ENCODE peak calls at places on chromosomes 6 and 20, in seven cellular contexts. N is GM23338, V is endothelial cell of umbilical vein, X is HepG2, I is K562, G is HCT116, Y is GM12878. R is an unnamed sample.

GRCh38 chr6:82362868-82363267 is 749 bp upstream of the TPBG start:
- DNase-seq in N (peak), V (no peak), X (no peak), I (no peak), G (no peak), Y (no peak), R (peak)

GRCh38 chr6:39296745-39297640 is 17.2 kb downstream of the KCNK17 start:
- DNase-seq in N (no peak), V (no peak), X (no peak), I (no peak), G (no peak), Y (no peak), R (no peak)

GRCh38 chr6:106425382-106425781 is 64.9 kb downstream of the CRYBG1 start:
- DNase-seq in N (no peak), V (no peak), X (no peak), I (no peak), G (no peak), Y (no peak), R (no peak)

GRCh38 chr20:40241944-40242343 is 447.1 kb downstream of the MAFB start:
- DNase-seq in N (no peak), V (no peak), X (no peak), I (no peak), G (no peak), Y (no peak), R (peak)

GRCh38 chr6:84411060-84411629 is 183.7 kb upstream of the CEP162 start:
- DNase-seq in N (no peak), V (no peak), X (no peak), I (no peak), G (no peak), Y (no peak), R (no peak)

GRCh38 chr6:145630598-145630997 is 104.7 kb downstream of the EPM2A start:
- DNase-seq in N (no peak), V (no peak), X (no peak), I (no peak), G (no peak), Y (no peak), R (no peak)

GRCh38 chr20:36121981-36122930 is 32.3 kb upstream of the EPB41L1 start:
- DNase-seq in N (peak), V (no peak), X (no peak), I (no peak), G (peak), Y (no peak), R (no peak)

GRCh38 chr6:2684059-2684749 is 66.5 kb downstream of the MYLK4 start:
- DNase-seq in N (no peak), V (peak), X (no peak), I (no peak), G (peak), Y (no peak), R (no peak)

GRCh38 chr20:1524004-1524403 is 32.8 kb upstream of the SIRPB2 start:
- DNase-seq in N (no peak), V (peak), X (no peak), I (no peak), G (no peak), Y (no peak), R (peak)

GRCh38 chr6:66825539-66825938 is 1118.5 kb upstream of the EYS start:
- DNase-seq in N (no peak), V (no peak), X (no peak), I (no peak), G (no peak), Y (no peak), R (no peak)

GRCh38 chr20:57698867-57699275 is 10.9 kb downstream of the PMEPA1 start:
- DNase-seq in N (no peak), V (no peak), X (no peak), I (no peak), G (no peak), Y (no peak), R (no peak)

GRCh38 chr6:48766349-48766748 is 655.4 kb upstream of the PTCHD4 start:
- DNase-seq in N (no peak), V (no peak), X (peak), I (no peak), G (peak), Y (no peak), R (no peak)

GRCh38 chr6:128560966-128561365 is 40.6 kb upstream of the PTPRK start:
- DNase-seq in N (no peak), V (no peak), X (no peak), I (no peak), G (no peak), Y (no peak), R (no peak)

GRCh38 chr6:16514249-16514648 is 247.0 kb downstream of the ATXN1 start:
- DNase-seq in N (peak), V (peak), X (peak), I (peak), G (no peak), Y (no peak), R (peak)

GRCh38 chr20:33480071-33480470 is 9.8 kb upstream of the CBFA2T2 start:
- DNase-seq in N (no peak), V (no peak), X (no peak), I (no peak), G (no peak), Y (no peak), R (no peak)

GRCh38 chr6:75246386-75246785 is 2.8 kb upstream of the COX7A2 start:
- DNase-seq in N (no peak), V (no peak), X (no peak), I (no peak), G (no peak), Y (no peak), R (no peak)

GRCh38 chr20:43937586-43937985 is 22.9 kb downstream of the TOX2 start:
- DNase-seq in N (no peak), V (no peak), X (no peak), I (no peak), G (no peak), Y (no peak), R (no peak)

GRCh38 chr20:2101057-2101934 is at the start of gene STK35:
- DNase-seq in N (peak), V (peak), X (no peak), I (no peak), G (peak), Y (peak), R (no peak)

GRCh38 chr6:136593748-136594490 is 43.7 kb upstream of the MAP7 start:
- DNase-seq in N (peak), V (peak), X (peak), I (no peak), G (peak), Y (peak), R (peak)

GRCh38 chr6:82641677-82642076 is 278.1 kb downstream of the TPBG start:
- DNase-seq in N (no peak), V (no peak), X (no peak), I (no peak), G (no peak), Y (no peak), R (no peak)

GRCh38 chr6:104705095-104705707 is 154.5 kb downstream of the HACE1 start:
- DNase-seq in N (no peak), V (peak), X (no peak), I (no peak), G (no peak), Y (no peak), R (peak)

GRCh38 chr6:160300076-160300695 is 41.6 kb upstream of the SLC22A2 start:
- DNase-seq in N (peak), V (no peak), X (peak), I (no peak), G (no peak), Y (no peak), R (no peak)

GRCh38 chr6:159929819-159930218 is 39.0 kb downstream of the MAS1 start:
- DNase-seq in N (no peak), V (peak), X (no peak), I (no peak), G (no peak), Y (peak), R (no peak)

GRCh38 chr6:43635387-43636311 is at the start of gene MAD2L1BP:
- DNase-seq in N (peak), V (peak), X (peak), I (peak), G (peak), Y (peak), R (no peak)

GRCh38 chr20:5918856-5919633 is 31.3 kb downstream of the TRMT6 start:
- DNase-seq in N (no peak), V (peak), X (peak), I (no peak), G (no peak), Y (no peak), R (no peak)

GRCh38 chr6:29619578-29619977 is 13.4 kb downstream of the GABBR1 start:
- DNase-seq in N (no peak), V (no peak), X (no peak), I (no peak), G (no peak), Y (no peak), R (no peak)

GRCh38 chr6:79453558-79454042 is 83.6 kb downstream of the LCA5 start:
- DNase-seq in N (no peak), V (no peak), X (no peak), I (no peak), G (no peak), Y (no peak), R (no peak)

GRCh38 chr6:105459049-105459448 is 56.2 kb upstream of the PREP start:
- DNase-seq in N (no peak), V (peak), X (no peak), I (no peak), G (no peak), Y (peak), R (no peak)

GRCh38 chr6:56292505-56293181 is 45.3 kb upstream of the COL21A1 start:
- DNase-seq in N (peak), V (peak), X (peak), I (no peak), G (peak), Y (no peak), R (peak)

GRCh38 chr6:12354499-12354898 is 64.3 kb downstream of the EDN1 start:
- DNase-seq in N (peak), V (peak), X (no peak), I (no peak), G (no peak), Y (peak), R (no peak)

GRCh38 chr6:113172531-113172966 is 684.6 kb upstream of the MARCKS start:
- DNase-seq in N (no peak), V (peak), X (no peak), I (no peak), G (no peak), Y (no peak), R (no peak)

GRCh38 chr20:17499041-17499440 is 32.1 kb downstream of the BFSP1 start:
- DNase-seq in N (no peak), V (no peak), X (no peak), I (no peak), G (no peak), Y (no peak), R (no peak)

DNA sequence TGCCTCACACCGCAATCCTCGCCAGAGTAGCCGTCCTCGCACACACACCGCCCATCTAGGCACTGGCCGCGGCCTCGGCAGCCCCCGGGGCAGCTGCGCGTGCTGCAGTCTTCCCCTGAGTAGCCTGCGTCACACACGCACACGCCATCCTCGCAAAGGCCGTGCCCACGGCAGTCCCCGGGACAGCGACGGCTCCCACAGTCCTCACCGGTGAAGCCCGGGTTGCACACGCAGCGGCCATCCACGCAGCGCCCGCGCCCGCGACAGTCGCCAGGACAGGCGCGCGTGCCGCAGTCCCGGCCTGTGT is 13.1 kb downstream of the TNXB start:
- DNase-seq in N (no peak), V (no peak), X (no peak), I (no peak), G (no peak), Y (no peak), R (no peak)
- TF ChIP-seq EZH2 in N (no peak), V (no peak), X (no peak), I (no peak), G (no peak), Y (no peak), R (no peak)

GRCh38 chr20:50332491-50332980 is 141.9 kb downstream of the CEBPB start:
- DNase-seq in N (no peak), V (no peak), X (no peak), I (no peak), G (no peak), Y (no peak), R (no peak)

GRCh38 chr20:50329981-50330503 is 139.4 kb downstream of the CEBPB start:
- DNase-seq in N (no peak), V (no peak), X (no peak), I (no peak), G (no peak), Y (no peak), R (no peak)

GRCh38 chr20:50331469-50332251 is 141.0 kb downstream of the CEBPB start:
- DNase-seq in N (no peak), V (no peak), X (peak), I (no peak), G (no peak), Y (no peak), R (no peak)

GRCh38 chr20:50328996-50329898 is 138.6 kb downstream of the CEBPB start:
- DNase-seq in N (no peak), V (no peak), X (peak), I (no peak), G (no peak), Y (no peak), R (no peak)

GRCh38 chr20:50330504-50331313 is 140.1 kb downstream of the CEBPB start:
- DNase-seq in N (no peak), V (no peak), X (peak), I (no peak), G (no peak), Y (no peak), R (no peak)
- TF ChIP-seq POLR2AphosphoS5 in N (no peak), V (no peak), X (no peak), I (no peak), G (no peak), Y (no peak), R (no peak)

DNA sequence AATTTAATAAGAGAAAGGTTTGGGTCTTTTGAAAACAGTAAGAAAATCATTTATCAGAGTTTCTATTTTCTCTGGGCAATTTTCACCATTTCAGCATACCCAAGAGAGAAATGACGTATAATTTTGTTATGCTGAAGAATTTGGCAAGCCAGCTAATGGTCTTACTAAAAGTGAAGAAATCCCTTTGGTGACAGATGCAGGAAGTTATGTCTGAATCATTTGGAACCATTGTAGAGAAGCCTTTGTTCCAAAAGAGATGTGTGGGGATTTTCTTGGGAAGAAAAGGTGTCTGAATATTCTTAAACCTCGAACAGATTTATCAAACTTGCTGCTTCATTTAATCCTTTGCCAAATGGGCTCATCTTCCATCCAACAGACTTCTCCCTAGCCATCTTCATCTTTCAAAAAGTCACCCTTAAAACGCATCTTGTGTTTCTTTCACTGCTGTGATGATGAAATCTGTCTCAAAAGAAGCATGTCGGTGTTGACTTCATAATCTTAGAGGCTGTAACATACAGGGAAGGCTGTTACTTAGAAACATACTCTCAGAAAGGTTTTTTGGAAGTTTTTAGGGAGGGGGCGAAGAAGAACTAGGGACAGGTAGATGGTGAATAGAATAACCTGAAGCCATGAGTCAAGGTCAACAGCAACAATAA is 39.5 kb downstream of the CITED2 start:
- DNase-seq in N (no peak), V (peak), X (no peak), I (no peak), G (no peak), Y (no peak), R (no peak)
- H3K4me3 ChIP-seq in N (no peak), V (no peak), X (no peak), I (no peak), G (no peak), Y (no peak), R (no peak)

DNA sequence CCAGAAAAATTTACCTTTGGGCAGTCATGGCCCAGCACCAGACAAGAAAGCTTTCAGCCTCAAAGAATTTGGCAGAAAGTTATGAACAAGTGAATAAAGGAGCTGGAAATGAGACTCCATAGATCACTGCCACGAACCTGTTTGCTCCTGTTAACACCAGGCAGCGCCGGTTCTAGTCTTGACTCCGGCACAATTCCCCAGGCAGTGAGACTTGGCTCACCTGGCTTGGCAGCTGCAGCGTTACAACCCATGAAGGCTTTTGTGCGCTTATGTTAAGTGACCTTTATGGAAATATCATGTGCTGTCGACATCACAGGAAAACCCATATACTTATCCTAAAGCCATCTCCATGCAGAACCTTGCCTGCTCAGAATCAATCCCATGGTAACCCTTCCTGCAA is 22.2 kb upstream of the FOXC1 start:
- DNase-seq in N (no peak), V (no peak), X (no peak), I (no peak), G (no peak), Y (no peak), R (no peak)
- TF ChIP-seq EZH2 in N (no peak), V (no peak), X (no peak), I (no peak), G (no peak), Y (no peak), R (no peak)

GRCh38 chr6:158663465-158664167 is 13.8 kb downstream of the SYTL3 start:
- DNase-seq in N (peak), V (no peak), X (no peak), I (no peak), G (no peak), Y (no peak), R (no peak)

GRCh38 chr6:158661156-158661555 is 11.3 kb downstream of the SYTL3 start:
- DNase-seq in N (peak), V (no peak), X (no peak), I (no peak), G (no peak), Y (no peak), R (no peak)

GRCh38 chr6:158665332-158665731 is 15.5 kb downstream of the SYTL3 start:
- DNase-seq in N (no peak), V (no peak), X (no peak), I (no peak), G (no peak), Y (no peak), R (no peak)

GRCh38 chr6:158660331-158660730 is 10.5 kb downstream of the SYTL3 start:
- DNase-seq in N (peak), V (no peak), X (no peak), I (peak), G (no peak), Y (no peak), R (no peak)

GRCh38 chr6:158662607-158663464 is 13.0 kb downstream of the SYTL3 start:
- DNase-seq in N (no peak), V (no peak), X (no peak), I (no peak), G (no peak), Y (no peak), R (no peak)
- TF ChIP-seq POLR2AphosphoS5 in N (no peak), V (no peak), X (no peak), I (no peak), G (no peak), Y (no peak), R (no peak)

DNA sequence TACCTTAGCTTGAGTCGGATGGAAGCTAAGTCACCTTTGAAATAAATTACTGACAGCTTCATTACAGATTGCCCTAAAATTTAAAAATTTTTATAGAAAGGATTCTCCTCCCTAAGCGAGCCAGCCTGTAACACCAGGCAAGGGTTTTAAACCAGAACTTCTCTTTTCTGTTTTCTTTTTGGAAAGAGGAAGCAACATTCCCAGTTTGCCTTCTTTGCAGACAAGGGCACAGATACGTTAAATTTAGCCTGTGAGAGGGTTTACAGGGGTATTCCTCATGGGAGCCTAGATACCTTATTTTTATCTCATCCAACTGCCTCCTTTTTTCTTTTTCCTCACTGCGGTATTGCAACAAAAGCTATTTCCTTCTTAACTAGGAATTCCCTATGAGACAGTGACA is 45.0 kb downstream of the GNAS start:
- DNase-seq in N (no peak), V (no peak), X (no peak), I (no peak), G (no peak), Y (no peak), R (no peak)
- H3K4me3 ChIP-seq in N (no peak), V (no peak), X (no peak), I (no peak), G (no peak), Y (no peak), R (no peak)

DNA sequence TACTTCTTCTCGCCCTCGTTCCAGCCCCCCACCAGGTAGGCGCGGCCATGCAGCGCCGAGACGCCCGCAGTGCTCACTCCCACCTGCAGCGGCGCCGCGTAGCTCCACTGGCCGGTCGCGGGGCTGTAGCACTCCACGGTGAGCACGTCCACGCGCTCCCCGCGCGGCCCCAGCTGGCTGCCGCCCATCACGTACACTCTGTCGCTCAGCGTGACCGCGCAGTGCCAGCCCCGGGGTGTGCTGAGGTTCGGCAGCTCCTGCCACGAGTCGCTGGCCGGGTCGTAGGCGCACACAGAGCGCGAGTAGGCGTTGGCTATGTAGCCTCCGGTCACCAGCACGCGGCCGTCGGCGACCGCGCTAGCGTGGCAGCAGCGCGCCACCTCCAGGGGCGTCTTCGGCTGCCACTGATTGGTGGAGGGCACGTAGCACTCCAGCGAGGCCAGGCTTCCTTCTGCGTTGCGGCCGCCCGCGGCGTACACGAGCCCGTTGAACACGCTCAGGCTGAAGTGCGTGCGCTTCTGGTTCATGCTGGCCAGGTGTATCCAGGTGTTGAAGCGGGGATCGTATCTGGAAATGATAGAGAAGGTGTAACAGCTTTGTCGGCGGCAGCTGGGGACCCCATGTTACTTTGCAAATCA is 13.7 kb downstream of the KLHL31 start:
- DNase-seq in N (peak), V (peak), X (peak), I (no peak), G (peak), Y (no peak), R (no peak)
- TF ChIP-seq EZH2 in N (no peak), V (no peak), X (no peak), I (no peak), G (no peak), Y (no peak), R (no peak)